ENCODE peak calls at places on chromosome 18, in nine cellular contexts. M, A, W, J, C, D, P, Y and H are unnamed samples.
A peak's percentile ranks its signal among the peaks of the same experiment; 100 is the strongest.

GRCh38 chr18:43501099-43501498 is 223.8 kb upstream of the SYT4 start:
- DNase-seq in M (no peak), A (no peak), W (no peak), J (no peak), C (no peak), D (no peak), P (no peak), Y (no peak), H (no peak)

GRCh38 chr18:73691118-73691517 is 456.5 kb downstream of the FBXO15 start:
- DNase-seq in M (peak; percentile 83), A (no peak), W (no peak), J (no peak), C (peak; percentile 95), D (no peak), P (no peak), Y (peak; percentile 85), H (no peak)

GRCh38 chr18:37450434-37451133 is 115.0 kb downstream of the CELF4 start:
- DNase-seq in M (peak; percentile 13), A (no peak), W (peak; percentile 81), J (peak; percentile 87), C (peak; percentile 4), D (peak; percentile 74), P (no peak), Y (no peak), H (no peak)

GRCh38 chr18:57698571-57699276 is 77.1 kb upstream of the NARS1 start:
- DNase-seq in M (peak; percentile 74), A (no peak), W (no peak), J (peak; percentile 37), C (peak; percentile 74), D (no peak), P (no peak), Y (peak; percentile 42), H (no peak)

GRCh38 chr18:4751523-4751922 is 296.4 kb upstream of the DLGAP1 start:
- DNase-seq in M (no peak), A (no peak), W (no peak), J (no peak), C (no peak), D (no peak), P (no peak), Y (no peak), H (no peak)

GRCh38 chr18:77422974-77423373 is 173.3 kb downstream of the GALR1 start:
- DNase-seq in M (no peak), A (no peak), W (no peak), J (no peak), C (no peak), D (no peak), P (no peak), Y (peak; percentile 4), H (no peak)

GRCh38 chr18:63736856-63737255 is 34.1 kb downstream of the SERPINB11 start:
- DNase-seq in M (peak; percentile 9), A (peak; percentile 23), W (no peak), J (no peak), C (peak; percentile 41), D (no peak), P (peak; percentile 88), Y (peak; percentile 84), H (no peak)

GRCh38 chr18:2958819-2959298 is 54.1 kb downstream of the LPIN2 start:
- DNase-seq in M (peak; percentile 49), A (no peak), W (peak; percentile 11), J (peak; percentile 41), C (peak; percentile 63), D (no peak), P (no peak), Y (no peak), H (peak; percentile 41)

GRCh38 chr18:48669180-48669675 is 130.4 kb downstream of the CTIF start:
- DNase-seq in M (no peak), A (no peak), W (no peak), J (no peak), C (no peak), D (no peak), P (no peak), Y (no peak), H (no peak)

DNA sequence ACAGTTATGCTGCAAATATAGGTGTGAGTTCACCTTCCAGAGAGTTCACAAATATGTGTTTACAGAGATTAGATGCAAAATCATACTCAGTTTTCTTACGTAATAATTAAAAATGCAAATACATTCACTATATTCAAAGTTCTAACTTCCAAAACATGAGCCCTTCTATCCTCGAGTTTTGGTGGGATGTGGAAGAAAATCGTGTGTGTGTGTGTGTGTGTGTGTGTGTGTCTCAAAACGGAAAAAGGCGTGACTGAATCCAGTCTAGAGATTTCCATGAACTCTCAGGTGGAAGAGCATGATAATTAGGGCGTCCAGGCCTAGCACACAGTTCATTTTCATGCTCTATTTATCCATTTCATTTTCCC is 1.2 kb downstream of the DSG2 start:
- DNase-seq in M (no peak), A (no peak), W (no peak), J (no peak), C (no peak), D (no peak), P (peak; percentile 58), Y (no peak), H (no peak)
- H2AFZ ChIP-seq in M (no peak overlapping the region), A (no peak overlapping the region), W (no peak overlapping the region), J (peak overlapping the region; percentile 96), C (no peak overlapping the region), D (no peak overlapping the region), P (peak overlapping the region; percentile 36), Y (no peak overlapping the region), H (no peak overlapping the region)

GRCh38 chr18:42338683-42339082 is 383.6 kb downstream of the PIK3C3 start:
- DNase-seq in M (peak; percentile 2), A (no peak), W (no peak), J (peak; percentile 29), C (no peak), D (no peak), P (no peak), Y (no peak), H (no peak)

GRCh38 chr18:42336139-42336538 is 381.1 kb downstream of the PIK3C3 start:
- DNase-seq in M (no peak), A (no peak), W (no peak), J (no peak), C (no peak), D (no peak), P (no peak), Y (no peak), H (no peak)

GRCh38 chr18:42341423-42341822 is 386.4 kb downstream of the PIK3C3 start:
- DNase-seq in M (peak; percentile 2), A (no peak), W (no peak), J (no peak), C (no peak), D (no peak), P (no peak), Y (no peak), H (no peak)

GRCh38 chr18:42340423-42341009 is 385.5 kb downstream of the PIK3C3 start:
- DNase-seq in M (no peak), A (no peak), W (no peak), J (no peak), C (no peak), D (no peak), P (no peak), Y (no peak), H (no peak)

DNA sequence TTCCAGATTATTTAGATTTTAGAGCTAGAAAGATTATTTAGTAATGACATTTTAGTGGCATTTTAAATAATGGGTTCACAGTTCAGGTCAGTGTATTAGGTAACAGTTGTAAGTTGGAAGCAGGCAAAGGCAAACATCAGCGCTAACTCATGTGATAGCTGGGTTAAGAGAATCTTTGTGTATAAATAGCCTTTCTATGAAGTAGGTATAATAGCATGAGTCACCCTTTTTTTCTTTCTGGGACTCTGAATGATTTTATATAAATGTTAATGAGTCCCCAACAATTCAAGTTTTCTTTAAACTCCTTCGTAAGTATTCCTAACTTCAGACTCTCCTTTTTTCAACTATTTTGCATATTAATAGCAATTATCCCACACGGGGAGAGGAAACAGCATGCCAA is 384.3 kb downstream of the PIK3C3 start:
- DNase-seq in M (peak; percentile 48), A (no peak), W (no peak), J (peak; percentile 18), C (no peak), D (no peak), P (no peak), Y (no peak), H (no peak)
- H2AFZ ChIP-seq in M (no peak overlapping the region), A (no peak overlapping the region), W (no peak overlapping the region), J (no peak overlapping the region), C (no peak overlapping the region), D (no peak overlapping the region), P (no peak overlapping the region), Y (no peak overlapping the region), H (no peak overlapping the region)

GRCh38 chr18:55097406-55098170 is 138.3 kb upstream of the CCDC68 start:
- DNase-seq in M (peak; percentile 86), A (no peak), W (no peak), J (peak; percentile 62), C (no peak), D (no peak), P (no peak), Y (no peak), H (no peak)
- H2AFZ ChIP-seq in M (no peak overlapping the region), A (no peak overlapping the region), W (no peak overlapping the region), J (no peak overlapping the region), C (no peak overlapping the region), D (no peak overlapping the region), P (no peak overlapping the region), Y (no peak overlapping the region), H (no peak overlapping the region)

DNA sequence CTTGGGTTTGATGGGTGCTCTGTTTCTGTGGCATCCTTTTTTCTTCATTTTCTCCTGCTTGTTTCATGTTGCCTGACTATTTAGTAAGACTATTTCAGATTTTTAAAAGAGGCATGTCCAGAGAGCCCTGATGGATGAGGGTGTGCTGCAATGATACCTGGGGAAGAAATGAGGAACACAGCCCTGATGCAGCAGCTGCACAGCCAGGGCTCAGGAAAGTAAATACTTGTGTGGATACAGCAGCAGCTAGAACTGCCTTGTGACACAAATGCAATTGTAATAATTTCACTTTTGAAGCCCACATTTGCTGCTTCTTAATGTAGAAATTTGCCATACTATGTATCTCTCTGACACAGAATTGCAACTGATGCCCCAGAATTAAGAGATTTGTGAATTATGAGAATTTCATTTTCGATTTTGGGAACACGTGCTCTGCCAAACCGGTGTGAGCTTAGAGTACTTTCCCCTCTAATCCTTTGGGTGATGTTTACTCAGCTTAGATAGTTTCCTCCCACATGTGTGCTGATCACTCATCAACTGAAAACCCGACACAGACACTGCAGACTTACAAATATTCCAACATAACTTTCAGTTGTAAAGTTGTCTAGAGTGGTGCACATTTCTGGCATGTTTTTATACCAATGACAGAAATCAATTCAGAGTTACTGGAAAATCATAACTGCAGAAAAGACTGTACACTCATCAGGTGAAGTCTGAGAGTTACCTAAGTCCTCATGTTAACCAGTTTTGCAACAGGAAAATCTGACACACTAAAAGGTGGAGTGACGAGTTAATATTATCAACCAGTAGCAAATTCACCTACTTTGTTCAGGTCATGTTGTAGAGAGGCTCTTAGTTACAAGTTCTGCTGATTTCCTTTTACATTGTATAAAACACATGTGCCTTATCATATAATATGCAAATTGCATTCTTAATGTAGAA is 383.4 kb downstream of the CBLN2 start:
- DNase-seq in M (no peak), A (no peak), W (no peak), J (no peak), C (no peak), D (no peak), P (no peak), Y (peak; percentile 6), H (no peak)
- H2AFZ ChIP-seq in M (no peak overlapping the region), A (no peak overlapping the region), W (no peak overlapping the region), J (no peak overlapping the region), C (no peak overlapping the region), D (no peak overlapping the region), P (no peak overlapping the region), Y (peak overlapping the region; percentile 26), H (peak overlapping the region; percentile 50)

DNA sequence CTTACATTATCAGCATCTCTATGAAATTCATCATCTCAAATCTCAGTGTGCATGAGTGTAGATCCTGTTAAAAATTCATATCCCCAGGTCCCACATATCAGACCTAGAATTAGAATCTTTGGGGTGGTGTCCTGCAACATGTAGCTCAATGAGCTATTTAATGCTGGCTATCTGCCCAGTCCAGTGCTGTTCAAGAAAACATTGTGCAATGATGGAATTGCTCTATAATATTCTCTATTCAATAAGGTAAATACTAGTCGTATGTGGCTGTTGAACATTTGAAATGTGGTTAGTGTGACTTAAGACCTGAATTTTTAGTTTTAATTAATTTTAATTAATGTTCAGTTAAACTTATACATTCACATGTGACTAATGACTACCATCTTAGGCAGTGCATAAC is 127.4 kb downstream of the NOL4 start:
- DNase-seq in M (peak; percentile 3), A (no peak), W (no peak), J (no peak), C (no peak), D (no peak), P (peak; percentile 20), Y (no peak), H (no peak)
- H2AFZ ChIP-seq in M (no peak overlapping the region), A (no peak overlapping the region), W (no peak overlapping the region), J (no peak overlapping the region), C (no peak overlapping the region), D (no peak overlapping the region), P (no peak overlapping the region), Y (no peak overlapping the region), H (no peak overlapping the region)